ENCODE peak calls at places on chromosomes 4 and X, in four cellular contexts. D is psoas muscle, N is H9, K is heart right ventricle. Z is an unnamed sample.
A peak's percentile ranks its signal among the peaks of the same experiment; 100 is the strongest.

GRCh38 chrX:19811807-19812604 is 75.4 kb downstream of the SH3KBP1 start:
- DNase-seq in N (no peak), D (no peak), K (no peak), Z (no peak)

GRCh38 chr4:176034498-176034897 is 31.1 kb upstream of the WDR17 start:
- DNase-seq in K (no peak), N (no peak), D (no peak), Z (no peak)

GRCh38 chr4:162837679-162838078 is 329.0 kb downstream of the NAF1 start:
- DNase-seq in N (no peak), D (no peak), K (no peak), Z (no peak)

GRCh38 chr4:121182296-121182695 is 18.2 kb upstream of the TNIP3 start:
- DNase-seq in K (no peak), N (no peak), D (no peak), Z (no peak)

GRCh38 chrX:68059469-68059868 is 373.8 kb downstream of the OPHN1 start:
- DNase-seq in K (no peak), N (no peak), D (no peak), Z (no peak)

GRCh38 chrX:17397074-17397473 is 22.1 kb downstream of the NHS start:
- DNase-seq in K (no peak), D (no peak), N (no peak), Z (no peak)

GRCh38 chrX:131795442-131796229 is 227.5 kb upstream of the STK26 start:
- DNase-seq in D (no peak), K (no peak), N (no peak), Z (no peak)

GRCh38 chr4:139668658-139669201 is 3.1 kb downstream of the MGST2 start:
- DNase-seq in D (no peak), N (no peak), K (no peak), Z (no peak)

GRCh38 chr4:74054483-74055032 is 16.1 kb upstream of the CXCL3 start:
- DNase-seq in D (no peak), N (no peak), K (no peak), Z (peak; percentile 29)

GRCh38 chr4:39134674-39135073 is 47.7 kb upstream of the WDR19 start:
- DNase-seq in K (no peak), D (no peak), N (no peak), Z (no peak)

GRCh38 chr4:39469429-39470077 is 10.7 kb downstream of the LIAS start:
- DNase-seq in K (no peak), D (no peak), N (peak; percentile 70), Z (no peak)

GRCh38 chrX:13855689-13856425 is 39.0 kb upstream of the GPM6B start:
- DNase-seq in N (no peak), K (no peak), D (no peak), Z (no peak)

GRCh38 chr4:7649741-7650531 is 215.2 kb upstream of the PSAPL1 start:
- DNase-seq in K (no peak), D (peak; percentile 58), N (no peak), Z (no peak)
- TF ChIP-seq CTCF in K (no peak), D (no peak), N (no peak), Z (no peak)

GRCh38 chr4:37648084-37648817 is 37.9 kb downstream of the RELL1 start:
- DNase-seq in K (peak; percentile 48), D (peak; percentile 82), N (peak; percentile 60), Z (peak; percentile 90)
- H3K27ac ChIP-seq in K (no peak overlapping the region), D (peak overlapping the region; percentile 62), N (no peak overlapping the region), Z (no peak overlapping the region)

DNA sequence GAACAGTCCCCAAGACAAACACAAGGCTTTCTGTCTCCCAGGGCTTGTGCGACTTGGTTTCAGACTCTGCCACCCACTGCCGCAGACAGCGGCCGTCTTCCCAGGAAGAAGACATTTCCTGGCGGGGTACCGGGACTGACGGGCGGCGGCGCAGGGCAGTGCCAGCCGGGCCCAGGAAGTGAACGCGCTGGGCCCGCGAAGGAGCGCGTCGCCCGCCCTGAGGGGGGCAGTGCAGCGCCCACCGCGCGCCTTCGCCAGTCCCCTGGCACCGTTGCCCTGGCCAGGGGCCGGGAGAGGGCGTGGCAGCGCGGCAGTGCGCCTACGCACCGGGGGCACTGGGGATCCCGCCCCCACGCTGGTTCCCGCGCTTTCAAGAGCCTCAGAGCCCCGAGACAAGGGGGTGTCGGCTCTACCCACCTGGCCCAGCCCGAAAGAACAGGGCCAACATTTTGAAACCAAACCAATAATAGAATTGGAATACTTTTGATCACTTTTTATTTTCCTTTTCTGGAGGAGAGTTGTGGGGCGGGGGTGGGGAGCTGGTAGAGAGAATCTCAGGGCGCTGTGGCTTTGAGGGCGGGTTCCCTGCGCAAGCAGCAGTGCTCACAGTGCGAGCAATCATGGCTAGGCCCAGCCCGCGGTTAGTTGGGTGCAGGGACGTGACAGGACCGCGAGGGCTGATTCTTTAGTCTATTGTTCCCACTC is 23.6 kb upstream of the APLN start:
- DNase-seq in D (peak; percentile 77), K (peak; percentile 60), N (no peak), Z (peak; percentile 66)
- TF ChIP-seq CTCF in D (peak; percentile 35), K (peak; percentile 46), N (peak; percentile 22), Z (peak; percentile 15)

GRCh38 chr4:118803253-118803652 is 32.7 kb downstream of the SEC24D start:
- DNase-seq in D (no peak), N (no peak), K (no peak), Z (no peak)

GRCh38 chr4:118797558-118798142 is 38.3 kb downstream of the SEC24D start:
- DNase-seq in N (no peak), D (no peak), K (no peak), Z (no peak)

GRCh38 chr4:118798658-118799057 is 37.3 kb downstream of the SEC24D start:
- DNase-seq in K (no peak), D (no peak), N (peak; percentile 43), Z (no peak)

GRCh38 chr4:118801895-118802575 is 33.9 kb downstream of the SEC24D start:
- DNase-seq in N (no peak), D (no peak), K (no peak), Z (no peak)

GRCh38 chr4:118799235-118799932 is 36.5 kb downstream of the SEC24D start:
- DNase-seq in N (no peak), K (no peak), D (no peak), Z (no peak)
- H3K27ac ChIP-seq in N (no peak overlapping the region), K (no peak overlapping the region), D (no peak overlapping the region), Z (no peak overlapping the region)

GRCh38 chrX:15849555-15849954 is 5.1 kb downstream of the AP1S2 start:
- DNase-seq in N (no peak), D (no peak), K (no peak), Z (no peak)
- TF ChIP-seq CTCF in N (peak; percentile 66), D (peak; percentile 33), K (peak; percentile 37), Z (peak; percentile 16)

GRCh38 chr4:13525606-13526281 is 18.6 kb downstream of the NKX3-2 start:
- DNase-seq in N (no peak), K (no peak), D (no peak), Z (no peak)
- H3K27ac ChIP-seq in N (no peak overlapping the region), K (no peak overlapping the region), D (no peak overlapping the region), Z (no peak overlapping the region)

Z was measured in heart left ventricle.